ENCODE peak calls at places on chromosomes 7 and 10, in seven cellular contexts. H is foreskin fibroblast, I is endothelial cell, K is breast epithelium, L is B cell, X is GM12865, E is heart left ventricle. A is an unnamed sample.

GRCh38 chr7:79806161-79806734 is 328.4 kb upstream of the GNAI1 start:
- DNase-seq in H (no peak), I (no peak), K (no peak), L (no peak), X (no peak), E (no peak), A (no peak)

GRCh38 chr10:45308707-45309106 is 6.7 kb downstream of the OR13A1 start:
- DNase-seq in H (no peak), I (no peak), K (no peak), L (no peak), X (peak), E (no peak), A (no peak)

GRCh38 chr7:155344618-155345433 is 47.1 kb downstream of the INSIG1 start:
- DNase-seq in H (peak), I (peak), K (peak), L (peak), X (peak), E (peak), A (peak)

GRCh38 chr7:81484266-81484665 is 285.6 kb downstream of the HGF start:
- DNase-seq in H (peak), I (peak), K (no peak), L (no peak), X (peak), E (peak), A (no peak)

GRCh38 chr7:43905209-43905946 is 1.0 kb downstream of the URGCP start:
- DNase-seq in H (peak), I (no peak), K (peak), L (no peak), X (no peak), E (no peak), A (no peak)

GRCh38 chr10:126147866-126148578 is 240.3 kb downstream of the ADAM12 start:
- DNase-seq in H (peak), I (no peak), K (no peak), L (no peak), X (no peak), E (no peak), A (no peak)

GRCh38 chr7:77696057-77696642 is at the start of gene RSBN1L:
- DNase-seq in H (peak), I (peak), K (peak), L (peak), X (peak), E (peak), A (peak)

GRCh38 chr10:74293686-74294365 is 142.8 kb downstream of the ADK start:
- DNase-seq in H (peak), I (no peak), K (no peak), L (no peak), X (no peak), E (no peak), A (no peak)

GRCh38 chr10:101779544-101780186 is 3.6 kb downstream of the NPM3 start:
- DNase-seq in H (peak), I (peak), K (peak), L (peak), X (peak), E (peak), A (peak)

GRCh38 chr7:91286432-91286831 is 22.2 kb downstream of the FZD1 start:
- DNase-seq in H (no peak), I (no peak), K (no peak), L (no peak), X (no peak), E (no peak), A (no peak)

GRCh38 chr7:50795253-50795652 is 12.6 kb upstream of the GRB10 start:
- DNase-seq in H (no peak), I (no peak), K (no peak), L (no peak), X (no peak), E (no peak), A (no peak)

GRCh38 chr7:50793115-50793946 is 10.6 kb upstream of the GRB10 start:
- DNase-seq in H (peak), I (peak), K (no peak), L (peak), X (no peak), E (peak), A (no peak)

GRCh38 chr7:50798126-50798525 is 15.4 kb upstream of the GRB10 start:
- DNase-seq in H (no peak), I (no peak), K (no peak), L (no peak), X (no peak), E (no peak), A (no peak)

GRCh38 chr7:50793947-50794570 is 11.4 kb upstream of the GRB10 start:
- DNase-seq in H (no peak), I (no peak), K (no peak), L (no peak), X (no peak), E (no peak), A (no peak)

DNA sequence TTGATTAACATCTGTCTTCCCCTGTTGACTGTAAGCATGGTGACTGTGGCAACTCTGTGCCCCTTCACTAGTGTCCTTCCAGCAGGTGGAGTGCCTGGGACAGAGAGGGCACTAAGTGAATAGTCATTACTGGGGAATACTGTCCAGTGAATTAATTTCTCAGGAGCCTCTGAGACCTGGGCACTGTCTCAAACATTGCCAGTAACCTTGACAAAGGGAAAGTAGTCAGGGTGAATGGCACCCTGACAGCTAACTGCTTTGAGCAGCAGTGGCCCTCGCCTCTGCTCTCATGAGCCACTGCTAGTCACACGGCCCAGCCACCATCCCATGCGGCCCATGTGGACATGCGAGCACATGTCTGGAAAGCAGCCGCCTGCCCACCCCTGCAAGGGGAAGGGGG is 13.1 kb upstream of the GRB10 start:
- DNase-seq in H (no peak), I (no peak), K (no peak), L (no peak), X (no peak), E (no peak), A (no peak)
- TF ChIP-seq CTCF in H (no peak), I (no peak), K (no peak), L (no peak), X (no peak), E (peak), A (no peak)

GRCh38 chr7:47581821-47582747 is at the start of gene TNS3:
- DNase-seq in H (no peak), I (peak), K (no peak), L (peak), X (no peak), E (peak), A (no peak)
- TF ChIP-seq CTCF in H (no peak), I (no peak), K (no peak), L (peak), X (no peak), E (peak), A (no peak)

GRCh38 chr10:5524721-5525531 is at the start of gene CALML3:
- DNase-seq in H (no peak), I (no peak), K (peak), L (no peak), X (no peak), E (no peak), A (no peak)
- TF ChIP-seq CTCF in H (no peak), I (no peak), K (no peak), L (no peak), X (no peak), E (no peak), A (no peak)

GRCh38 chr7:1021931-1022330 is 22.4 kb upstream of the GPR146 start:
- DNase-seq in H (no peak), I (no peak), K (no peak), L (no peak), X (no peak), E (no peak), A (no peak)

GRCh38 chr7:1022356-1022755 is 22.0 kb upstream of the GPR146 start:
- DNase-seq in H (no peak), I (no peak), K (no peak), L (no peak), X (no peak), E (no peak), A (no peak)

GRCh38 chr7:1021366-1021765 is 23.0 kb upstream of the GPR146 start:
- DNase-seq in H (no peak), I (no peak), K (no peak), L (no peak), X (no peak), E (no peak), A (no peak)

GRCh38 chr7:1019789-1020610 is 24.3 kb upstream of the GPR146 start:
- DNase-seq in H (no peak), I (no peak), K (no peak), L (no peak), X (no peak), E (no peak), A (no peak)

GRCh38 chr7:1020849-1021251 is 23.5 kb upstream of the GPR146 start:
- DNase-seq in H (no peak), I (no peak), K (no peak), L (no peak), X (no peak), E (no peak), A (no peak)
- TF ChIP-seq CTCF in H (no peak), I (no peak), K (no peak), L (peak), X (peak), E (peak), A (no peak)

DNA sequence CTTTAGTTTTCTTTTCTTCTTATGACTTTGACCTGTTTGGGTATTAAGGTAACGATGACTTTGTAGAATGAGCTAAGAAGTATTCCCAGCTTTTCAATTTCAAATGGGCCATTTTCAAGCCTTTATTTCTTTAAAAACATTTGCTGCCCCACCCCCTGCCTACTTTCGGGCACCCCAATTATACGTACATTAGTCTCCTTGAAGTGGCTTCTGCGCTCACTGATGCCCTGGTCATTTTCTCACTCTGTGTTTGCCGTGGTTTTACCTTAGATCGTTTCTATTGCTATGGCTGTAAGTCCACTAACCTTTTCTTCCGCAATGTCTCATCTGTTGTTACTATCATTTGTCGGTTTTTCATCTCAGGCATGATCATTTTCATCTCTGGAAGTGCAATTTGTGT is 24.9 kb downstream of the FOXL3 start:
- DNase-seq in H (no peak), I (no peak), K (no peak), L (no peak), X (no peak), E (peak), A (no peak)
- TF ChIP-seq CTCF in H (no peak), I (no peak), K (no peak), L (no peak), X (no peak), E (no peak), A (no peak)

DNA sequence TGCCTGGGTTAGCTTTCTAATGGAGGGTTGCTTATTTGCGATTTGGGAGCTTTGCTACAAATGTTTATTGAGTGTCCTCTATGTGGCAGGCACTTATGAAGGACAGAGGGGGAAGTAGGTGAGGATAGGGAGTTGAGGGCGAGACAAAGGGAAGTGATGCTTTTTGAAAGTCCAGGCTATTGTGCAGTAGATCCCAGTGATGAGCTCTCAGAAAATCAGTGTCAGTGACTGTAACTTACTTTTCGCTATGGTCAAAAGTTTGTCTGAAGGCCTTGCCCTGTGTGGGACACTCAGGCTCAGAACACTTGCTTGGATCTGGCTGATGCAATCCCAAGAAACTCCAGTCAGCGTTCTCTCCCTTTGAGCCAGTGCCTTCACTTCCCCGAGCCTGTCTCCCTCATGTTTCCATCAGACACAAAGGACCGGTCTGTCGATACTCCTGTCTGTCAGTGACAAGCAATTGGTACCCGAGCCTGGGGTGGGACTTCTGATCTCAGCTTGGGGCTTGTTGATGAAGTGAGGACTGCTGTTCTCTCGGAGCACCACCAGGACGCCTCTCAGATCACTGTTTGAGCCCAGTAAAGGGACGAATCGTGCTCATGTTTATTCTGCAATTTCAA is 63.1 kb upstream of the SORCS3 start:
- DNase-seq in H (no peak), I (no peak), K (no peak), L (no peak), X (no peak), E (no peak), A (no peak)
- TF ChIP-seq CTCF in H (no peak), I (peak), K (no peak), L (no peak), X (no peak), E (no peak), A (no peak)